ENCODE peak calls at places on chromosomes 12 and 14, in seven cellular contexts. One of them, this sample, is unnamed.

GRCh38 chr12:114311966-114312365 is 94.0 kb downstream of the TBX5 start:
- DNase-seq in neuronal stem cell: no peak
- DNase-seq in mesendoderm: no peak
- DNase-seq in mesenchymal stem cell: no peak
- DNase-seq in H9: no peak
- DNase-seq in trophoblast cell: no peak
- DNase-seq in IMR-90: peak
- DNase-seq in this sample: no peak

GRCh38 chr12:107332726-107333125 is 239.4 kb upstream of the CRY1 start:
- DNase-seq in mesenchymal stem cell: no peak
- DNase-seq in trophoblast cell: no peak
- DNase-seq in neuronal stem cell: no peak
- DNase-seq in IMR-90: no peak
- DNase-seq in mesendoderm: no peak
- DNase-seq in H9: no peak
- DNase-seq in this sample: no peak

GRCh38 chr12:59736786-59737185 is 141.0 kb downstream of the SLC16A7 start:
- DNase-seq in H9: no peak
- DNase-seq in trophoblast cell: peak
- DNase-seq in mesenchymal stem cell: peak
- DNase-seq in neuronal stem cell: no peak
- DNase-seq in IMR-90: peak
- DNase-seq in mesendoderm: peak
- DNase-seq in this sample: no peak

GRCh38 chr12:69555461-69555860 is 29.8 kb upstream of the CCT2 start:
- DNase-seq in mesendoderm: no peak
- DNase-seq in IMR-90: peak
- DNase-seq in H9: no peak
- DNase-seq in neuronal stem cell: no peak
- DNase-seq in trophoblast cell: peak
- DNase-seq in mesenchymal stem cell: peak
- DNase-seq in this sample: no peak

GRCh38 chr14:91891721-91892220 is 24.4 kb upstream of the TC2N start:
- DNase-seq in mesenchymal stem cell: no peak
- DNase-seq in IMR-90: no peak
- DNase-seq in mesendoderm: no peak
- DNase-seq in H9: no peak
- DNase-seq in trophoblast cell: no peak
- DNase-seq in neuronal stem cell: no peak
- DNase-seq in this sample: no peak

GRCh38 chr12:64560395-64561301 is 49.6 kb upstream of the RASSF3 start:
- DNase-seq in mesendoderm: no peak
- DNase-seq in neuronal stem cell: no peak
- DNase-seq in H9: peak
- DNase-seq in mesenchymal stem cell: peak
- DNase-seq in IMR-90: peak
- DNase-seq in trophoblast cell: no peak
- DNase-seq in this sample: peak

GRCh38 chr12:24561882-24562760 is 386.8 kb downstream of the BCAT1 start:
- DNase-seq in mesenchymal stem cell: peak
- DNase-seq in IMR-90: peak
- DNase-seq in H9: peak
- DNase-seq in mesendoderm: peak
- DNase-seq in neuronal stem cell: peak
- DNase-seq in trophoblast cell: no peak
- DNase-seq in this sample: peak

GRCh38 chr12:50985322-50985721 is 33.0 kb downstream of the HIGD1C start:
- DNase-seq in trophoblast cell: no peak
- DNase-seq in neuronal stem cell: no peak
- DNase-seq in IMR-90: peak
- DNase-seq in H9: no peak
- DNase-seq in mesenchymal stem cell: peak
- DNase-seq in mesendoderm: no peak
- DNase-seq in this sample: no peak

GRCh38 chr14:101501341-101501740 is 60.0 kb upstream of the DIO3 start:
- DNase-seq in mesenchymal stem cell: no peak
- DNase-seq in IMR-90: no peak
- DNase-seq in mesendoderm: no peak
- DNase-seq in trophoblast cell: no peak
- DNase-seq in neuronal stem cell: no peak
- DNase-seq in H9: peak
- DNase-seq in this sample: no peak

GRCh38 chr12:96364092-96364700 is 36.0 kb downstream of the CDK17 start:
- DNase-seq in IMR-90: no peak
- DNase-seq in mesendoderm: no peak
- DNase-seq in trophoblast cell: no peak
- DNase-seq in neuronal stem cell: no peak
- DNase-seq in mesenchymal stem cell: no peak
- DNase-seq in H9: no peak
- DNase-seq in this sample: no peak

GRCh38 chr12:92208613-92209121 is 63.0 kb upstream of the BTG1 start:
- DNase-seq in trophoblast cell: no peak
- DNase-seq in IMR-90: peak
- DNase-seq in mesenchymal stem cell: peak
- DNase-seq in neuronal stem cell: no peak
- DNase-seq in H9: no peak
- DNase-seq in mesendoderm: peak
- DNase-seq in this sample: no peak

GRCh38 chr12:34607520-34608195 is 585.4 kb downstream of the ALG10 start:
- DNase-seq in H9: no peak
- DNase-seq in trophoblast cell: no peak
- DNase-seq in neuronal stem cell: no peak
- DNase-seq in mesenchymal stem cell: no peak
- DNase-seq in IMR-90: no peak
- DNase-seq in mesendoderm: no peak
- DNase-seq in this sample: no peak

GRCh38 chr14:65709576-65709975 is 297.0 kb downstream of the FUT8 start:
- DNase-seq in IMR-90: no peak
- DNase-seq in mesendoderm: no peak
- DNase-seq in neuronal stem cell: no peak
- DNase-seq in H9: no peak
- DNase-seq in mesenchymal stem cell: no peak
- DNase-seq in trophoblast cell: no peak
- DNase-seq in this sample: no peak

GRCh38 chr14:72646861-72647528 is 246.9 kb downstream of the DPF3 start:
- DNase-seq in IMR-90: peak
- DNase-seq in mesenchymal stem cell: peak
- DNase-seq in mesendoderm: no peak
- DNase-seq in trophoblast cell: no peak
- DNase-seq in neuronal stem cell: no peak
- DNase-seq in H9: no peak
- DNase-seq in this sample: no peak

GRCh38 chr12:76470028-76470939 is 89.3 kb downstream of the OSBPL8 start:
- DNase-seq in mesenchymal stem cell: peak
- DNase-seq in trophoblast cell: peak
- DNase-seq in neuronal stem cell: no peak
- DNase-seq in IMR-90: peak
- DNase-seq in H9: no peak
- DNase-seq in mesendoderm: peak
- DNase-seq in this sample: no peak

GRCh38 chr12:27530157-27530922 is 6.3 kb downstream of the PPFIBP1 start:
- DNase-seq in H9: no peak
- DNase-seq in mesendoderm: peak
- DNase-seq in mesenchymal stem cell: no peak
- DNase-seq in IMR-90: peak
- DNase-seq in trophoblast cell: no peak
- DNase-seq in neuronal stem cell: no peak
- DNase-seq in this sample: no peak

GRCh38 chr12:121983546-121984205 is 38.0 kb upstream of the BCL7A start:
- DNase-seq in IMR-90: no peak
- DNase-seq in mesenchymal stem cell: no peak
- DNase-seq in trophoblast cell: no peak
- DNase-seq in mesendoderm: no peak
- DNase-seq in H9: no peak
- DNase-seq in neuronal stem cell: no peak
- DNase-seq in this sample: no peak

GRCh38 chr12:26197832-26198231 is 2.5 kb downstream of the SSPN start:
- DNase-seq in mesendoderm: no peak
- DNase-seq in H9: no peak
- DNase-seq in IMR-90: no peak
- DNase-seq in neuronal stem cell: no peak
- DNase-seq in mesenchymal stem cell: no peak
- DNase-seq in trophoblast cell: no peak
- DNase-seq in this sample: no peak

GRCh38 chr14:99586054-99586760 is 17.8 kb downstream of the CCDC85C start:
- DNase-seq in neuronal stem cell: no peak
- DNase-seq in mesendoderm: no peak
- DNase-seq in mesenchymal stem cell: no peak
- DNase-seq in trophoblast cell: no peak
- DNase-seq in IMR-90: no peak
- DNase-seq in H9: no peak
- DNase-seq in this sample: no peak
- H2BK120ac ChIP-seq in neuronal stem cell: no peak
- H2BK120ac ChIP-seq in mesendoderm: no peak
- H2BK120ac ChIP-seq in mesenchymal stem cell: no peak
- H2BK120ac ChIP-seq in trophoblast cell: no peak
- H2BK120ac ChIP-seq in IMR-90: peak
- H2BK120ac ChIP-seq in H9: no peak
- H2BK120ac ChIP-seq in this sample: no peak

DNA sequence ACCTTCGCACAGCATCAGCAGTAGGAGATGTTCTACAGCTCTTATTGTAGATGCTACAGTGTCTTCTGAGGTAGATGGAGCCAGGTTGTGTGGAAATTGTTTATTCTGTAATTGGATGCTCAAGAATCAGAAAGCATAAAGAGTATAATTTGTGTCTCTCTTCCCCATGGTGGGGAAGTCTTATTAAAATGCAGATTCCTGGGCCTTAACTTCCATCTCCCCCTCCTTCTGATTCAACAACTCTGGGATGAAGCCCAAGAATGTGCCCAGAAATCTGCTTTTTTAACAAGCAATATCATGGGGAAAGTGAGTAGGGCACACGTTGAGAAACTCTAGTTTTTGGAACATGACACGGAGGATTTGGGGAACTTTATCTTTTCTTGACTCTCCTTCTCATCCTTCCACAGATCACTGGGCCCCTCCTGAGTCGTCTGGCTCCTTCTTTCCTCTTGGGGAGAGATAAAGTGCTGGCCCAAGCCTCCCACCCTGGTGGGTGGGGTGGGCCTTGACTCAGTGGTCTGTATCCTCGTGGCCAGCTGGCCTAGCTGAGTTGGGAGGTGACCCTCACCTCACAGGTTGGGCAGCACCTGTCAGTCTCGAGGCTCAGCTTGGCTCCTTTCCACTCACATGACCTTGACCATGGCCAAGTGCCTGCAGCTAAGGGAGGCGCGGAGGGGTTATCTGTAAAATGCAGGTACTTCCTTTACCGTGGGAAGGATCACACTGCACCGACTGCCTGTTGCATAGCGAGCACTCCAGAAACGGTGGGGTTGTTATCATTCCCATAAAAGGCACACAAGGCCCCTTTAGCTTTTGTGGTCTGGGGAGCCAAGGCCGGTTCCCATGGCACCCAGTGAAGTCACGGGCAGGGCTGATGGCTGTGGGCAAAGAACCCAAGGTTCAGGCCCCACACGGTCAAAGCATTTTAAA is 141.9 kb downstream of the CHST11 start:
- DNase-seq in trophoblast cell: no peak
- DNase-seq in H9: no peak
- DNase-seq in neuronal stem cell: no peak
- DNase-seq in mesendoderm: no peak
- DNase-seq in mesenchymal stem cell: no peak
- DNase-seq in IMR-90: no peak
- DNase-seq in this sample: no peak
- H4K8ac ChIP-seq in trophoblast cell: no peak
- H4K8ac ChIP-seq in H9: no peak
- H4K8ac ChIP-seq in neuronal stem cell: no peak
- H4K8ac ChIP-seq in mesendoderm: no peak
- H4K8ac ChIP-seq in mesenchymal stem cell: no peak
- H4K8ac ChIP-seq in IMR-90: no peak
- H4K8ac ChIP-seq in this sample: no peak

GRCh38 chr14:34999500-34999899 is 16.7 kb downstream of the SRP54 start:
- DNase-seq in mesendoderm: no peak
- DNase-seq in IMR-90: no peak
- DNase-seq in mesenchymal stem cell: no peak
- DNase-seq in H9: no peak
- DNase-seq in trophoblast cell: no peak
- DNase-seq in neuronal stem cell: no peak
- DNase-seq in this sample: no peak
- H3K27ac ChIP-seq in mesendoderm: no peak
- H3K27ac ChIP-seq in IMR-90: no peak
- H3K27ac ChIP-seq in mesenchymal stem cell: no peak
- H3K27ac ChIP-seq in H9: no peak
- H3K27ac ChIP-seq in trophoblast cell: no peak
- H3K27ac ChIP-seq in neuronal stem cell: no peak
- H3K27ac ChIP-seq in this sample: no peak

DNA sequence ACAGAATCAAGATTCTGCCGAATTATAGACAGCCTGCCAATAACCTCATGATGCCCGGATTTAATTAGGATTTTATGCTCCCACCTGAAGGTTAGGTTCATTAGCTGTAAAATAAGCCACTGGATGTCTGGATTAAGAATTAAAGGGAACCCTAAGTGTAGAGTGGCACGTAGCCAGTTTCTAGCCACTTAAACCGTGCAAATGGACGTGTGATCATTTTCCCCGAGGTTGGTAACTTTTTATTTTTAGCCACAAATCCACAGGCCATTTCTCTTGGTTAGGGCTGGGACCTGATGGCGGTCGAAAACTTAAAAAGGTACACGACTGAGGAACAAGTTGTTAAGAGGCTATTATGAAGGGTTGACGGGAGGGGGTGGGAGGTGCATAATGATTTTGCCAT is 127.3 kb upstream of the TMPO start:
- DNase-seq in H9: no peak
- DNase-seq in mesenchymal stem cell: no peak
- DNase-seq in IMR-90: no peak
- DNase-seq in mesendoderm: no peak
- DNase-seq in neuronal stem cell: no peak
- DNase-seq in trophoblast cell: no peak
- DNase-seq in this sample: no peak
- H2BK120ac ChIP-seq in H9: no peak
- H2BK120ac ChIP-seq in mesenchymal stem cell: no peak
- H2BK120ac ChIP-seq in IMR-90: no peak
- H2BK120ac ChIP-seq in mesendoderm: no peak
- H2BK120ac ChIP-seq in neuronal stem cell: no peak
- H2BK120ac ChIP-seq in trophoblast cell: no peak
- H2BK120ac ChIP-seq in this sample: no peak

GRCh38 chr14:69693823-69694729 is 72.9 kb upstream of the SRSF5 start:
- DNase-seq in mesendoderm: peak
- DNase-seq in mesenchymal stem cell: no peak
- DNase-seq in H9: no peak
- DNase-seq in trophoblast cell: no peak
- DNase-seq in IMR-90: no peak
- DNase-seq in neuronal stem cell: no peak
- DNase-seq in this sample: no peak
- H4K8ac ChIP-seq in mesendoderm: no peak
- H4K8ac ChIP-seq in mesenchymal stem cell: no peak
- H4K8ac ChIP-seq in H9: no peak
- H4K8ac ChIP-seq in trophoblast cell: no peak
- H4K8ac ChIP-seq in IMR-90: no peak
- H4K8ac ChIP-seq in neuronal stem cell: no peak
- H4K8ac ChIP-seq in this sample: no peak

DNA sequence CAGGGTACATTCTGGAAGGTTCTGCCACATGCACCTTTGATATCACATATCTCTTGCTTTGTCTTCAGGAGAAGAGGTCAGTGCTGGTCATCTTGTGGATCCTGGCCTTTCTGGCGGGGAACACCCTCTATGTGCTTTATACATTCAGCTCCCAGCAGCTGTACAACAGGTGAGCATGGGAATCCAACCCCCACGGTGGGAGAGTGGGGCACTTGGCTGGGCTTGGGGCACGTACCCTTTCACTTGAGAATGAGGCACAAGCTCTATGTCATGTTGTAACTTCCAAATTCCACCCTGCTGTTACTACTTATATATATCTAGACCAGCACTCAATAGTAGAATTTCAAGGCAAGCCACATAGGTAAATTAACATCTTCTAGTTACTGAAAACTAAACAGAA is 28.6 kb downstream of the RNFT2 start:
- DNase-seq in mesendoderm: no peak
- DNase-seq in mesenchymal stem cell: no peak
- DNase-seq in IMR-90: no peak
- DNase-seq in neuronal stem cell: no peak
- DNase-seq in H9: no peak
- DNase-seq in trophoblast cell: no peak
- DNase-seq in this sample: no peak
- H3K27ac ChIP-seq in mesendoderm: no peak
- H3K27ac ChIP-seq in mesenchymal stem cell: no peak
- H3K27ac ChIP-seq in IMR-90: no peak
- H3K27ac ChIP-seq in neuronal stem cell: no peak
- H3K27ac ChIP-seq in H9: no peak
- H3K27ac ChIP-seq in trophoblast cell: no peak
- H3K27ac ChIP-seq in this sample: no peak

This sample was measured in H1.